ENCODE peak calls at places on chromosomes 2 and 18, in four cellular contexts. One of them, this sample, is unnamed.

GRCh38 chr2:138274421-138275291 is 226.9 kb upstream of the SPOPL start:
- DNase-seq in astrocyte of the spinal cord: peak; percentile 20
- DNase-seq in fibroblast of the aortic adventitia: peak; percentile 31
- DNase-seq in body of pancreas: no peak
- DNase-seq in this sample: no peak

GRCh38 chr2:38394903-38395341 is 17.8 kb upstream of the ATL2 start:
- DNase-seq in astrocyte of the spinal cord: peak; percentile 68
- DNase-seq in body of pancreas: no peak
- DNase-seq in fibroblast of the aortic adventitia: no peak
- DNase-seq in this sample: no peak

GRCh38 chr18:42045346-42045745 is 90.3 kb downstream of the PIK3C3 start:
- DNase-seq in body of pancreas: no peak
- DNase-seq in astrocyte of the spinal cord: no peak
- DNase-seq in fibroblast of the aortic adventitia: no peak
- DNase-seq in this sample: no peak

GRCh38 chr2:241460631-241461030 is 47.8 kb downstream of the STK25 start:
- DNase-seq in body of pancreas: peak; percentile 30
- DNase-seq in fibroblast of the aortic adventitia: no peak
- DNase-seq in astrocyte of the spinal cord: no peak
- DNase-seq in this sample: no peak

GRCh38 chr2:79083846-79084376 is 3.9 kb downstream of the REG1B start:
- DNase-seq in fibroblast of the aortic adventitia: no peak
- DNase-seq in body of pancreas: no peak
- DNase-seq in astrocyte of the spinal cord: no peak
- DNase-seq in this sample: no peak

GRCh38 chr2:82494744-82495143 is 1964.3 kb downstream of the SUCLG1 start:
- DNase-seq in body of pancreas: no peak
- DNase-seq in astrocyte of the spinal cord: no peak
- DNase-seq in fibroblast of the aortic adventitia: no peak
- DNase-seq in this sample: no peak

GRCh38 chr2:158955974-158956373 is 12.5 kb upstream of the TANC1 start:
- DNase-seq in body of pancreas: no peak
- DNase-seq in astrocyte of the spinal cord: no peak
- DNase-seq in fibroblast of the aortic adventitia: no peak
- DNase-seq in this sample: no peak

GRCh38 chr2:169656164-169656563 is 38.0 kb downstream of the CFAP210 start:
- DNase-seq in astrocyte of the spinal cord: no peak
- DNase-seq in fibroblast of the aortic adventitia: no peak
- DNase-seq in body of pancreas: no peak
- DNase-seq in this sample: no peak

GRCh38 chr2:69482471-69482870 is 45.2 kb upstream of the NFU1 start:
- DNase-seq in fibroblast of the aortic adventitia: no peak
- DNase-seq in astrocyte of the spinal cord: no peak
- DNase-seq in body of pancreas: no peak
- DNase-seq in this sample: no peak

GRCh38 chr2:88737385-88737784 is 45.9 kb downstream of the RPIA start:
- DNase-seq in body of pancreas: no peak
- DNase-seq in astrocyte of the spinal cord: no peak
- DNase-seq in fibroblast of the aortic adventitia: peak; percentile 93
- DNase-seq in this sample: no peak

GRCh38 chr2:170690671-170691070 is 24.5 kb upstream of the SP5 start:
- DNase-seq in body of pancreas: no peak
- DNase-seq in astrocyte of the spinal cord: no peak
- DNase-seq in fibroblast of the aortic adventitia: no peak
- DNase-seq in this sample: no peak

GRCh38 chr2:199148076-199148845 is 309.5 kb downstream of the SATB2 start:
- DNase-seq in fibroblast of the aortic adventitia: no peak
- DNase-seq in body of pancreas: no peak
- DNase-seq in astrocyte of the spinal cord: no peak
- DNase-seq in this sample: no peak

GRCh38 chr2:32940598-32940997 is 6.2 kb upstream of the LTBP1 start:
- DNase-seq in fibroblast of the aortic adventitia: no peak
- DNase-seq in astrocyte of the spinal cord: no peak
- DNase-seq in body of pancreas: no peak
- DNase-seq in this sample: no peak

GRCh38 chr18:44732604-44733003 is 51.9 kb downstream of the SETBP1 start:
- DNase-seq in body of pancreas: peak; percentile 57
- DNase-seq in fibroblast of the aortic adventitia: no peak
- DNase-seq in astrocyte of the spinal cord: no peak
- DNase-seq in this sample: no peak

GRCh38 chr2:22694856-22695255 is 690.1 kb upstream of the KLHL29 start:
- DNase-seq in body of pancreas: no peak
- DNase-seq in astrocyte of the spinal cord: no peak
- DNase-seq in fibroblast of the aortic adventitia: no peak
- DNase-seq in this sample: no peak

GRCh38 chr18:70132999-70133398 is 72.5 kb downstream of the RTTN start:
- DNase-seq in astrocyte of the spinal cord: peak; percentile 95
- DNase-seq in body of pancreas: no peak
- DNase-seq in fibroblast of the aortic adventitia: peak; percentile 80
- DNase-seq in this sample: no peak

GRCh38 chr18:23144628-23145027 is 9.3 kb downstream of the CABLES1 start:
- DNase-seq in body of pancreas: no peak
- DNase-seq in fibroblast of the aortic adventitia: no peak
- DNase-seq in astrocyte of the spinal cord: no peak
- DNase-seq in this sample: no peak

GRCh38 chr2:8094571-8094970 is 587.3 kb upstream of the ID2 start:
- DNase-seq in astrocyte of the spinal cord: peak; percentile 4
- DNase-seq in body of pancreas: no peak
- DNase-seq in fibroblast of the aortic adventitia: peak; percentile 15
- DNase-seq in this sample: no peak

GRCh38 chr2:38375711-38376345 is 1.2 kb downstream of the ATL2 start:
- DNase-seq in astrocyte of the spinal cord: no peak
- DNase-seq in fibroblast of the aortic adventitia: peak; percentile 58
- DNase-seq in body of pancreas: no peak
- DNase-seq in this sample: no peak

GRCh38 chr18:74190086-74190485 is 41.8 kb downstream of the TIMM21 start:
- DNase-seq in fibroblast of the aortic adventitia: peak; percentile 36
- DNase-seq in body of pancreas: no peak
- DNase-seq in astrocyte of the spinal cord: peak; percentile 11
- DNase-seq in this sample: no peak

GRCh38 chr18:46322941-46323340 is 218.8 kb downstream of the HAUS1 start:
- DNase-seq in astrocyte of the spinal cord: no peak
- DNase-seq in body of pancreas: no peak
- DNase-seq in fibroblast of the aortic adventitia: no peak
- DNase-seq in this sample: no peak

GRCh38 chr2:193894090-193894489 is 1699.4 kb upstream of the TMEFF2 start:
- DNase-seq in body of pancreas: no peak
- DNase-seq in fibroblast of the aortic adventitia: no peak
- DNase-seq in astrocyte of the spinal cord: no peak
- DNase-seq in this sample: no peak

GRCh38 chr2:72109291-72109690 is 38.4 kb downstream of the CYP26B1 start:
- DNase-seq in body of pancreas: no peak
- DNase-seq in fibroblast of the aortic adventitia: no peak
- DNase-seq in astrocyte of the spinal cord: no peak
- DNase-seq in this sample: no peak

GRCh38 chr2:210072922-210073509 is 70.6 kb downstream of the RPE start:
- DNase-seq in body of pancreas: no peak
- DNase-seq in fibroblast of the aortic adventitia: peak; percentile 72
- DNase-seq in astrocyte of the spinal cord: peak; percentile 74
- DNase-seq in this sample: no peak

GRCh38 chr2:47095302-47096020 is 59.6 kb downstream of the STPG4 start:
- DNase-seq in body of pancreas: no peak
- DNase-seq in astrocyte of the spinal cord: no peak
- DNase-seq in fibroblast of the aortic adventitia: no peak
- DNase-seq in this sample: no peak

GRCh38 chr2:4618141-4618540 is 914.8 kb downstream of the DCDC2C start:
- DNase-seq in astrocyte of the spinal cord: no peak
- DNase-seq in fibroblast of the aortic adventitia: no peak
- DNase-seq in body of pancreas: no peak
- DNase-seq in this sample: no peak

GRCh38 chr2:85540131-85540587 is 1.2 kb downstream of the MAT2A start:
- DNase-seq in body of pancreas: no peak
- DNase-seq in astrocyte of the spinal cord: no peak
- DNase-seq in fibroblast of the aortic adventitia: peak; percentile 50
- DNase-seq in this sample: no peak

GRCh38 chr2:203492965-203493364 is 42.1 kb downstream of the RAPH1 start:
- DNase-seq in astrocyte of the spinal cord: peak; percentile 39
- DNase-seq in fibroblast of the aortic adventitia: peak; percentile 26
- DNase-seq in body of pancreas: no peak
- DNase-seq in this sample: no peak

GRCh38 chr2:14344355-14344754 is 288.2 kb upstream of the LRATD1 start:
- DNase-seq in astrocyte of the spinal cord: no peak
- DNase-seq in fibroblast of the aortic adventitia: no peak
- DNase-seq in body of pancreas: no peak
- DNase-seq in this sample: no peak

GRCh38 chr2:171590116-171590515 is 67.8 kb downstream of the CYBRD1 start:
- DNase-seq in astrocyte of the spinal cord: no peak
- DNase-seq in body of pancreas: no peak
- DNase-seq in fibroblast of the aortic adventitia: no peak
- DNase-seq in this sample: no peak

GRCh38 chr2:190996338-190996946 is 17.5 kb downstream of the STAT1 start:
- DNase-seq in astrocyte of the spinal cord: no peak
- DNase-seq in body of pancreas: peak; percentile 18
- DNase-seq in fibroblast of the aortic adventitia: peak; percentile 41
- DNase-seq in this sample: no peak

GRCh38 chr2:180677200-180677599 is 303.2 kb upstream of the UBE2E3 start:
- DNase-seq in astrocyte of the spinal cord: no peak
- DNase-seq in body of pancreas: no peak
- DNase-seq in fibroblast of the aortic adventitia: peak; percentile 32
- DNase-seq in this sample: no peak

DNA sequence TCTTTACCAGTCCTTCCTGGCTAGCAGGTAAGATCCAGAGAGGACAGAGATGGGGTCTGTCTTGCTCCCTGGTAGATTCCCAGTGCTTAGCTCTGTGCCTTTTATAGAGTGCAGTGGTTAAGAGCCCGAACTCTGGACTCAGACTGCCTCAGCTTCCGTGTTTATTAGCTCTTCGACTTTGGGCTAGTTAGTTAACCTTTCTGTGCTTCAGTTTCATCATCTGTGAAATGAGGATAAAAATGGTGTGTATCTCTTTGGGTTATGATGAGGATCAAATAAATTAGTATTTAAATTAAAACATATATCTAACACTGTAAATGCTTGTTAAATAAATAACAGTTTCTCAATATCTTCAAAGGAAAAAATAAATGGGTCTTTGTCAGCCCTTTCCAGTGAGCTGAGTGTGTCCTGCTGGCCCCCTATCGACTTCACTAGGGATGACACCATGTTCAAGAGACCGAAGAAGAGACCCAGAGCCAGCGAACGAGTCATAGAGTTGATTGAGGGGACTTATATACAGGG is 38.2 kb downstream of the CERS6 start:
- DNase-seq in astrocyte of the spinal cord: no peak
- DNase-seq in fibroblast of the aortic adventitia: no peak
- DNase-seq in body of pancreas: no peak
- DNase-seq in this sample: peak; percentile 19
- TF ChIP-seq CTCF in astrocyte of the spinal cord: peak; percentile 27
- TF ChIP-seq CTCF in fibroblast of the aortic adventitia: peak; percentile 25
- TF ChIP-seq CTCF in body of pancreas: no peak
- TF ChIP-seq CTCF in this sample: peak; percentile 57

GRCh38 chr2:139790807-139791206 is 1010.6 kb upstream of the NXPH2 start:
- DNase-seq in body of pancreas: no peak
- DNase-seq in astrocyte of the spinal cord: peak; percentile 51
- DNase-seq in fibroblast of the aortic adventitia: peak; percentile 28
- DNase-seq in this sample: no peak
- TF ChIP-seq CTCF in body of pancreas: peak; percentile 25
- TF ChIP-seq CTCF in astrocyte of the spinal cord: no peak
- TF ChIP-seq CTCF in fibroblast of the aortic adventitia: no peak
- TF ChIP-seq CTCF in this sample: peak; percentile 64

DNA sequence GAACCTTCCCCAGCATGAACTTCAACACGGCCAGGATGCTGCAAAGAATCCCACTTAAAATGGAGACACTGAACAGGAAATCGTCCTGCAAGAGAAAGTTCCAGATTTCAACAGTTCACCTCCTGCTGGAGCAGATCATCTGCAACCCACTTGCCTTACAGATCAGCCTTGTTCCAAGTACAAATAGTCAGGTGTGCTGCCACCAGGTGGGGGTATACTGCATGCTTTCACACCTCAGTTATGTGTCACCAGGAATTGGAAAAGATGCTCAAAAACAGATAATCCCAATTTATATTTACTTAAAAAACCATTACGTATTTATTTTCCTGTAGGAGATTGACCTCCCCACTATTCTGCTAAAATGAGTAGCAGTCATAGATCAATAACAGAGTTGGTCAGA is 212.3 kb downstream of the MGAT5 start:
- DNase-seq in fibroblast of the aortic adventitia: peak; percentile 11
- DNase-seq in body of pancreas: peak; percentile 50
- DNase-seq in astrocyte of the spinal cord: no peak
- DNase-seq in this sample: no peak
- TF ChIP-seq CTCF in fibroblast of the aortic adventitia: peak; percentile 16
- TF ChIP-seq CTCF in body of pancreas: peak; percentile 45
- TF ChIP-seq CTCF in astrocyte of the spinal cord: peak; percentile 13
- TF ChIP-seq CTCF in this sample: peak; percentile 61

DNA sequence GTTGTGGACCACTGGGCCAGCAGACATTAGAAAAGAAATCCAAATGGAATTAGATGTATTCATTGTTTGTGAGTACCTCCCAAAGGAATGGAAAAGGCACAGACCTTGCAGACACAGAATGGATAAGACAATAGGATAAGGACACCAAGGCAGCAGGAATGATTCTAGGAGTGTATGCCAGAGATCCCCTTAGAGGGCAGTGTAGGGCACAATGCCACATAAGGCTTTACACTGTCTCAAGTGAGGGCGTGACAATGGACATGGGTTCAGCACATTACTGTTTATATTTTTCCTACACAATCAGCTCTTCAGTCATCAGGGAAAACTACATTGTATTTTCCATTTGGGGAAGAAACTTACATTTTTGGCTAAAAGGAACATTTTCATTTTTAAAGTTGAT is 250.9 kb downstream of the PTH2R start:
- DNase-seq in body of pancreas: no peak
- DNase-seq in fibroblast of the aortic adventitia: no peak
- DNase-seq in astrocyte of the spinal cord: no peak
- DNase-seq in this sample: no peak
- TF ChIP-seq CTCF in body of pancreas: no peak
- TF ChIP-seq CTCF in fibroblast of the aortic adventitia: no peak
- TF ChIP-seq CTCF in astrocyte of the spinal cord: no peak
- TF ChIP-seq CTCF in this sample: no peak

GRCh38 chr2:56133441-56133840 is 50.3 kb upstream of the CCDC85A start:
- DNase-seq in astrocyte of the spinal cord: no peak
- DNase-seq in fibroblast of the aortic adventitia: no peak
- DNase-seq in body of pancreas: no peak
- DNase-seq in this sample: no peak

GRCh38 chr2:56130463-56131070 is 53.2 kb upstream of the CCDC85A start:
- DNase-seq in astrocyte of the spinal cord: peak; percentile 43
- DNase-seq in fibroblast of the aortic adventitia: peak; percentile 70
- DNase-seq in body of pancreas: peak; percentile 60
- DNase-seq in this sample: no peak

GRCh38 chr2:56134861-56135260 is 48.9 kb upstream of the CCDC85A start:
- DNase-seq in body of pancreas: no peak
- DNase-seq in astrocyte of the spinal cord: no peak
- DNase-seq in fibroblast of the aortic adventitia: no peak
- DNase-seq in this sample: no peak

GRCh38 chr2:56133931-56134629 is 49.7 kb upstream of the CCDC85A start:
- DNase-seq in fibroblast of the aortic adventitia: no peak
- DNase-seq in body of pancreas: no peak
- DNase-seq in astrocyte of the spinal cord: no peak
- DNase-seq in this sample: no peak

DNA sequence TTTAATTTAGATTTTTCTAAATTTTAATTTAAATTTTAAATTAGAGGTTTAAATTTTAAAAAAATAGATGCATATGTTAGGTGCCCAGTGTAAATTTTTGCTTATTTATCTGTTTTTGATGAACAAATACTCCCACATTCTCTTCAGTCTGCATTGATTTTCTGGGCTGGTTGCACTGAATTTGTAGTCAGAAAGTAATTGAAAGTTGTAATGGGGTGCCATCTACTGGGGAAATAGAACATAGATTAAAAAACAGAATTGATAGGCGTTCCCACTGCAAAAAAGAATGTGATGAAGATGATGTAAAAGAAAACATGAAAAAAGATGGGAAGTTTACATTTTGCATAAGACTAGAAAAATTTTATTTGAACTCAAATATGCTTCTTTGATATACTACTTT is 51.7 kb upstream of the CCDC85A start:
- DNase-seq in body of pancreas: no peak
- DNase-seq in astrocyte of the spinal cord: peak; percentile 52
- DNase-seq in fibroblast of the aortic adventitia: peak; percentile 76
- DNase-seq in this sample: no peak
- TF ChIP-seq CTCF in body of pancreas: peak; percentile 73
- TF ChIP-seq CTCF in astrocyte of the spinal cord: peak; percentile 44
- TF ChIP-seq CTCF in fibroblast of the aortic adventitia: peak; percentile 52
- TF ChIP-seq CTCF in this sample: peak; percentile 77